ENCODE peak calls at places on chromosomes 4 and X, in seven cellular contexts. K is heart right ventricle, C is IMR-90, X is spleen, P is psoas muscle, U is A549, W is fibroblast of lung. E is an unnamed sample.
A peak's percentile ranks its signal among the peaks of the same experiment; 100 is the strongest.

GRCh38 chr4:63717384-63717783 is 691.9 kb downstream of the TECRL start:
- DNase-seq in K (no peak), C (no peak), X (no peak), P (no peak), U (peak; percentile 0), W (no peak), E (no peak)

GRCh38 chr4:84879651-84880200 is 86.8 kb downstream of the WDFY3 start:
- DNase-seq in K (no peak), C (peak; percentile 33), X (no peak), P (no peak), U (no peak), W (peak; percentile 72), E (no peak)

GRCh38 chr4:6581566-6582121 is 6.7 kb downstream of the MAN2B2 start:
- DNase-seq in K (no peak), C (no peak), X (no peak), P (no peak), U (no peak), W (no peak), E (no peak)

GRCh38 chr4:10036926-10037325 is 15.6 kb upstream of the SLC2A9 start:
- DNase-seq in K (no peak), C (no peak), X (no peak), P (no peak), U (no peak), W (no peak), E (no peak)

GRCh38 chr4:23903859-23904438 is 14.1 kb upstream of the PPARGC1A start:
- DNase-seq in K (peak; percentile 16), C (no peak), X (no peak), P (no peak), U (no peak), W (no peak), E (no peak)

GRCh38 chr4:65943076-65943475 is 272.8 kb upstream of the EPHA5 start:
- DNase-seq in K (no peak), C (no peak), X (no peak), P (no peak), U (peak; percentile 2), W (peak; percentile 91), E (no peak)

GRCh38 chr4:84159767-84160166 is 339.3 kb downstream of the NKX6-1 start:
- DNase-seq in K (no peak), C (no peak), X (no peak), P (no peak), U (no peak), W (peak; percentile 3), E (no peak)

GRCh38 chr4:114263233-114263632 is 283.8 kb upstream of the ARSJ start:
- DNase-seq in K (no peak), C (peak; percentile 81), X (no peak), P (no peak), U (no peak), W (peak; percentile 73), E (no peak)

GRCh38 chrX:826026-826425 is 195.4 kb downstream of the SHOX start:
- DNase-seq in K (no peak), C (no peak), X (no peak), P (no peak), U (no peak), W (peak; percentile 1), E (no peak)

GRCh38 chr4:158802914-158803313 is 34.1 kb downstream of the FNIP2 start:
- DNase-seq in K (no peak), C (no peak), X (no peak), P (no peak), U (no peak), W (no peak), E (no peak)

GRCh38 chr4:85402371-85402770 is 72.6 kb upstream of the ARHGAP24 start:
- DNase-seq in K (peak; percentile 7), C (peak; percentile 4), X (no peak), P (no peak), U (no peak), W (peak; percentile 87), E (no peak)

GRCh38 chr4:176611954-176612353 is 180.8 kb downstream of the VEGFC start:
- DNase-seq in K (no peak), C (no peak), X (no peak), P (no peak), U (no peak), W (peak; percentile 11), E (no peak)

GRCh38 chr4:41428941-41429669 is 108.9 kb upstream of the LIMCH1 start:
- DNase-seq in K (no peak), C (no peak), X (no peak), P (no peak), U (no peak), W (no peak), E (no peak)
- H3K27ac ChIP-seq in K (peak overlapping the region; percentile 71), C (no peak overlapping the region), X (no peak overlapping the region), P (peak overlapping the region; percentile 66), U (peak overlapping the region; percentile 75), W (no peak overlapping the region), E (no peak overlapping the region)

GRCh38 chr4:145481164-145481941 is at the start of gene SMAD1:
- DNase-seq in K (peak; percentile 86), C (peak; percentile 82), X (peak; percentile 87), P (peak; percentile 95), U (peak; percentile 28), W (peak; percentile 85), E (peak; percentile 82)

GRCh38 chr4:145481942-145482208 is 222 bp downstream of the SMAD1 start:
- DNase-seq in K (no peak), C (no peak), X (no peak), P (no peak), U (no peak), W (no peak), E (no peak)

GRCh38 chr4:145480257-145480656 is 1.4 kb upstream of the SMAD1 start:
- DNase-seq in K (no peak), C (no peak), X (no peak), P (no peak), U (no peak), W (no peak), E (no peak)

GRCh38 chr4:145484240-145484846 is 2.7 kb downstream of the SMAD1 start:
- DNase-seq in K (no peak), C (no peak), X (no peak), P (no peak), U (no peak), W (no peak), E (no peak)

GRCh38 chr4:145482209-145483021 is 762 bp downstream of the SMAD1 start:
- DNase-seq in K (peak; percentile 50), C (peak; percentile 86), X (peak; percentile 80), P (peak; percentile 73), U (peak; percentile 21), W (peak; percentile 86), E (no peak)
- TF ChIP-seq CTCF in K (no peak), C (no peak), X (no peak), P (no peak), U (peak; percentile 9), W (peak; percentile 13), E (no peak)

GRCh38 chrX:113192418-113192817 is 351.8 kb upstream of the AMOT start:
- DNase-seq in K (no peak), C (no peak), X (no peak), P (no peak), U (no peak), W (no peak), E (no peak)

GRCh38 chrX:113195949-113196348 is 355.3 kb upstream of the AMOT start:
- DNase-seq in K (no peak), C (no peak), X (no peak), P (no peak), U (no peak), W (no peak), E (no peak)
- H3K4me1 ChIP-seq in K (no peaks in the 10 kb centered on the region), C (no peaks in the 10 kb centered on the region), X (no peaks in the 10 kb centered on the region), P (no peaks in the 10 kb centered on the region), U (no peaks in the 10 kb centered on the region), W (no peaks in the 10 kb centered on the region), E (no peaks in the 10 kb centered on the region)

GRCh38 chr4:165656399-165656798 is 216.6 kb upstream of the TLL1 start:
- DNase-seq in K (no peak), C (no peak), X (no peak), P (no peak), U (no peak), W (no peak), E (no peak)
- H3K27ac ChIP-seq in K (no peak overlapping the region), C (no peak overlapping the region), X (no peak overlapping the region), P (no peak overlapping the region), U (no peak overlapping the region), W (no peak overlapping the region), E (no peak overlapping the region)

DNA sequence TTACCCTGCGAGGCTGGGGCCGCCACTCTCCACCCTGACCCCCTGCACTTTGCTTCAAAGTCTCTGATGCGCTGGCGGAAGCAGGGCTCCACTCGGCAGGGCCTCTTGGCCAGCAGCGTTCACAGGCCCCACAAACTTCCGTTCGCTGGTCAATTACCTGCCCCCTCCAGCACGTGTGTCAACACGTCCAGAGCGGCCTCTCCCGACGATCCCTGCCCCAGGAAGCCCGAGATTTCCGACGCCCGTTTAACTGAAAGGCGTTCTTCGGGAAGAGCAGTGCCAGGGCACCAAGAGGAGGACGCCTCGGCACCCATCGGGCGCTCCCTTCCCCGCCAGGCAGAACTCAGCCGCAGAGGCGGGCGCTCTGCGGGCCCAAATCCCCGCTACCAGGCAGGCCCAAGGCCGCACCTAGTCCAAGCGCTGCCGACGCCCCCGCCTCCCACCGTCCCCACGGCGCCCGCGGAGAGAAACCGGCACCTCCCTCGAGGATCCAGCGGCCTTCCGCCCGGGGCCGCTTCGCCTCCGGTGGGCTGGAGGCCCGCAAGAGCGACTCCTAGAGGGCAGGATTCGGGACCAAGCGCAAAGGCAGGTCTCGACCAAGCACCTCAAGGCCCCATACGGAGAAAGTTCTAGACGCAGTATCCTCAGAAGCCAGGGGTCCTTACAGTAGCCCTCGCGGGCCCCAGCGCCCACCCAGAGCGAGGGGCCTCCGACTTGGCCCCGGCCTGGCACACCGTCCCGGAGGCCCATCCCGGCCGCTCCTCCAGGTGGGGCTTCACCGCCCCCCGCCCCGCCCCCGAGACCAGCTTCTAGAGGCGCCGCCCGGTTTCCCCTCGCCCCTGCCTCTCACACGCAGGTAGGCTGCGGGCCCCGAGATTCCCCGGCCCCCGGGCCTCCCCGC is 586 bp downstream of the BCAP31 start:
- DNase-seq in K (peak; percentile 18), C (peak; percentile 37), X (peak; percentile 90), P (peak; percentile 63), U (peak; percentile 66), W (peak; percentile 39), E (no peak)
- TF ChIP-seq CTCF in K (peak; percentile 18), C (peak; percentile 34), X (no peak), P (peak; percentile 7), U (peak; percentile 55), W (peak; percentile 27), E (peak; percentile 40)

GRCh38 chr4:38163216-38164006 is 203.2 kb downstream of the PTTG2 start:
- DNase-seq in K (no peak), C (peak; percentile 87), X (no peak), P (no peak), U (no peak), W (peak; percentile 86), E (no peak)

GRCh38 chr4:38161208-38162113 is 201.3 kb downstream of the PTTG2 start:
- DNase-seq in K (no peak), C (peak; percentile 31), X (no peak), P (no peak), U (no peak), W (peak; percentile 50), E (no peak)

GRCh38 chr4:38157592-38157991 is 197.4 kb downstream of the PTTG2 start:
- DNase-seq in K (peak; percentile 38), C (no peak), X (no peak), P (peak; percentile 22), U (no peak), W (no peak), E (no peak)

GRCh38 chr4:38162240-38162784 is 202.1 kb downstream of the PTTG2 start:
- DNase-seq in K (no peak), C (peak; percentile 94), X (no peak), P (no peak), U (no peak), W (peak; percentile 91), E (peak; percentile 72)

GRCh38 chr4:38160487-38161207 is 200.4 kb downstream of the PTTG2 start:
- DNase-seq in K (no peak), C (peak; percentile 99), X (no peak), P (no peak), U (peak; percentile 60), W (peak; percentile 95), E (peak; percentile 71)
- H3K4me1 ChIP-seq in K (peaks cover 49% of the 10 kb centered on the region), C (peaks cover 16% of the 10 kb centered on the region), X (peaks cover 6% of the 10 kb centered on the region), P (no peaks in the 10 kb centered on the region), U (peaks cover 60% of the 10 kb centered on the region), W (peaks cover 20% of the 10 kb centered on the region), E (peaks cover 61% of the 10 kb centered on the region)